ENCODE peak calls at places on chromosomes 7 and 10, in six cellular contexts. E is endothelial cell of umbilical vein, Q is neuronal stem cell, M is HepG2, Y is fibroblast of lung, F is hepatocyte. Z is an unnamed sample.

GRCh38 chr10:32155075-32155516 is 98.9 kb upstream of the KIF5B start:
- DNase-seq in Q (no peak), F (no peak), Y (no peak), E (peak), M (no peak), Z (peak)

GRCh38 chr10:87503892-87504291 is 801 bp upstream of the MINPP1 start:
- DNase-seq in Q (no peak), M (peak), Y (peak), F (no peak), E (peak), Z (no peak)

GRCh38 chr7:102079140-102080002 is 207.3 kb upstream of the SH2B2 start:
- DNase-seq in Y (no peak), E (no peak), F (no peak), Q (no peak), M (peak), Z (no peak)

GRCh38 chr10:61836233-61836887 is 65.1 kb upstream of the ARID5B start:
- DNase-seq in M (no peak), E (no peak), F (no peak), Q (no peak), Y (no peak), Z (peak)

GRCh38 chr10:20882091-20882490 is 15.0 kb downstream of the NEBL start:
- DNase-seq in Y (no peak), Q (no peak), F (no peak), E (no peak), M (no peak), Z (no peak)

GRCh38 chr10:127997937-127998336 is 91.0 kb downstream of the PTPRE start:
- DNase-seq in E (no peak), F (no peak), Q (no peak), Y (no peak), M (no peak), Z (no peak)

GRCh38 chr7:17415955-17416354 is 117.5 kb downstream of the AHR start:
- DNase-seq in M (no peak), Q (no peak), Y (no peak), F (no peak), E (no peak), Z (no peak)

GRCh38 chr10:100334762-100335161 is 4.7 kb upstream of the PKD2L1 start:
- DNase-seq in E (no peak), F (no peak), M (no peak), Y (no peak), Q (no peak), Z (no peak)

GRCh38 chr10:86316990-86317389 is 49.6 kb downstream of the GRID1 start:
- DNase-seq in E (no peak), M (no peak), F (no peak), Q (no peak), Y (no peak), Z (no peak)

GRCh38 chr7:54542920-54543539 is 855 bp downstream of the VSTM2A start:
- DNase-seq in M (no peak), E (peak), Y (peak), Q (peak), F (peak), Z (peak)

GRCh38 chr10:92432596-92432995 is 141.3 kb downstream of the IDE start:
- DNase-seq in E (peak), Q (no peak), F (no peak), Y (no peak), M (no peak), Z (no peak)

GRCh38 chr7:12888727-12889126 is 201.3 kb downstream of the ARL4A start:
- DNase-seq in Y (peak), Q (no peak), M (no peak), E (peak), F (no peak), Z (no peak)

GRCh38 chr7:75776295-75776971 is 4.4 kb upstream of the CCL26 start:
- DNase-seq in Q (no peak), F (no peak), M (no peak), Y (peak), E (no peak), Z (peak)

GRCh38 chr10:86536294-86536861 is 14.8 kb upstream of the WAPL start:
- DNase-seq in Q (no peak), F (peak), M (no peak), E (no peak), Y (no peak), Z (no peak)

GRCh38 chr10:111698711-111699110 is 484.9 kb downstream of the GPAM start:
- DNase-seq in F (no peak), M (no peak), Q (no peak), E (no peak), Y (no peak), Z (no peak)

GRCh38 chr10:71006497-71006896 is 118.1 kb upstream of the PCBD1 start:
- DNase-seq in E (no peak), F (no peak), M (no peak), Y (no peak), Q (peak), Z (no peak)

GRCh38 chr7:129859188-129859587 is 93.6 kb downstream of the UBE2H start:
- DNase-seq in E (no peak), Q (no peak), Y (no peak), F (no peak), M (no peak), Z (no peak)

GRCh38 chr10:21707498-21707897 is 173.5 kb downstream of the MLLT10 start:
- DNase-seq in F (no peak), M (no peak), Q (no peak), Y (no peak), E (no peak), Z (no peak)

GRCh38 chr10:60093317-60093716 is 187.0 kb upstream of the CCDC6 start:
- DNase-seq in M (no peak), F (no peak), Y (no peak), E (no peak), Q (no peak), Z (no peak)

GRCh38 chr10:60086862-60087261 is 180.5 kb upstream of the CCDC6 start:
- DNase-seq in E (no peak), M (no peak), Q (no peak), Y (no peak), F (no peak), Z (no peak)

GRCh38 chr10:60086421-60086820 is 180.1 kb upstream of the CCDC6 start:
- DNase-seq in F (no peak), E (no peak), Q (no peak), M (no peak), Y (no peak), Z (no peak)

DNA sequence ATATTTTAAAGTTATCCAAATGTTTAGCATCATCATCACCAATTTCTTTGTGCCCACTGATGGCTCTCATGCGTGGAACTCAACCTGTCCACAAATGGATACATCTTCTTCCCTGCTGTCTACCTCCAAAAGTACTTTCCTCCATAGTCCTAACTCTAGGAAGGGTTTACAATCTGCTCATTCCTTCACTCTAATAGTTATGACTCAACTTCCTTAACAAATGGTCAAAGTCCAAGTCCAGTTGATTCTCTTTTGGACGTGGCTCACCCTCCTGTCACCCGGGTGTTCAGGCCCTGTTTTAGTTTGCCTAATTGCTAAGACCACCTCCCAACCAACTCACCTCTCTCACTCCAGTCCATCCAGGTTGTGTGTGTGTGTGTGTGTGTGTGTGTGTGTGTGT is 182.7 kb upstream of the CCDC6 start:
- DNase-seq in F (peak), Q (no peak), E (peak), M (peak), Y (peak), Z (peak)
- H3K4me2 ChIP-seq in F (no peak), Q (no peak), E (no peak), M (no peak), Y (no peak), Z (peak)

GRCh38 chr10:75062900-75063299 is 48.6 kb upstream of the SAMD8 start:
- DNase-seq in E (no peak), F (no peak), Y (no peak), Q (no peak), M (no peak), Z (no peak)

GRCh38 chr10:75057680-75058079 is 53.8 kb upstream of the SAMD8 start:
- DNase-seq in F (no peak), Y (no peak), M (no peak), Q (no peak), E (no peak), Z (no peak)

GRCh38 chr10:75062191-75062849 is 49.1 kb upstream of the SAMD8 start:
- DNase-seq in F (no peak), M (no peak), E (no peak), Q (no peak), Y (peak), Z (no peak)

GRCh38 chr10:75061709-75062108 is 49.7 kb upstream of the SAMD8 start:
- DNase-seq in Y (no peak), Q (no peak), E (no peak), F (no peak), M (no peak), Z (no peak)

GRCh38 chr10:75058142-75058541 is 53.3 kb upstream of the SAMD8 start:
- DNase-seq in F (no peak), E (no peak), Y (no peak), M (no peak), Q (no peak), Z (no peak)
- H3K4me2 ChIP-seq in F (no peak), E (no peak), Y (peak), M (peak), Q (no peak), Z (no peak)

DNA sequence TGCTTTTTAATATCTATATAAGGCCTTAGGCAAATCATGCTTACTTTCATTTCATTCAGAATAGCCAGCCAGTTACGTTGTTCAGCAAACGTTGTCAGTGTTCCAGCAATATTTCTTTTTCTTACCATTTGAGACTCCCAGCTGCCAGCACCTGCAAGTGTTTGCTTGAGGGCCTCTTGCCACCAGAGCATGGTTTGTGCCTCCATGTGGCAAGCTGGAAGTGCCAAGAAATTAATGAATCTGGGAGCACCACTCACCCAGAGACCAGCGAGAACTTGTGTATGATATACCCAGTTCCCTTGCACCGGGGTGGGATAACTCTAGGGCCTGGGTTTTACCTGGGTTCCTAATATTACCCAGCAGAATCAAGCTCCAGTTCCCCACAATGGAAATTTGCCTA is 177.1 kb upstream of the CSTF2T start:
- DNase-seq in E (no peak), F (no peak), Y (peak), Q (no peak), M (no peak), Z (no peak)
- H3K4me2 ChIP-seq in E (no peak), F (no peak), Y (no peak), Q (no peak), M (no peak), Z (no peak)

DNA sequence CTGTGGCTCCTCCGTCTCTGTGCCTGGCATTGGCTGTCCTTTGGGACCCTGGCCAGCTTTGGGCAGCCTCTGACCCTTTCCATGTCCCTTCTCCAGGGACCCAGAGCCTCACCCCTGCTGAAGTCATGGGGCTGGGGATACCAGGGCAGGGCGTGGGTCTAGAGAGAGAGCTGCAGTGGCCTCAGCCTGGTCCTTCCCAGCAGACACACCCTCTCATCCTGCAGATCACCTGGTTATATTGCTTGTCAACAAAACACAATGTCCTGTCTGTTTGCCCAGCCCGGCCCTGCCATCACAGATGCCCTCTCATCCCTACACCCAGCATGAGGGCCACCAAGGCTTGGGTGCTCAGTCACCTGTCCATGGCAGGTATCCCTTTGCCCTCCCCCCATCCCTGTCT is 1.8 kb downstream of the MUC17 start:
- DNase-seq in Y (no peak), Q (no peak), E (no peak), F (peak), M (no peak), Z (no peak)
- H3K4me2 ChIP-seq in Y (no peak), Q (no peak), E (no peak), F (no peak), M (no peak), Z (no peak)